ENCODE peak calls at places on chromosomes 1 and 21, in four cellular contexts. G is pulmonary artery endothelial cell, X is dorsolateral prefrontal cortex, D is astrocyte of the spinal cord. A is an unnamed sample.

GRCh38 chr1:25924454-25924853 is 18.2 kb upstream of the STMN1 start:
- DNase-seq in X (no peak), D (no peak), G (no peak), A (no peak)

GRCh38 chr1:33532936-33533335 is 60.5 kb downstream of the ZSCAN20 start:
- DNase-seq in D (no peak), G (no peak), X (no peak), A (no peak)

GRCh38 chr1:23436520-23437354 is 12.2 kb upstream of the TCEA3 start:
- DNase-seq in D (no peak), G (no peak), X (no peak), A (no peak)

GRCh38 chr1:159012495-159012894 is 2.8 kb downstream of the IFI16 start:
- DNase-seq in D (peak), X (no peak), G (no peak), A (no peak)

GRCh38 chr1:168760241-168760640 is 31.2 kb upstream of the DPT start:
- DNase-seq in D (no peak), X (no peak), G (no peak), A (no peak)

GRCh38 chr1:186960866-186961265 is 132.1 kb downstream of the PLA2G4A start:
- DNase-seq in D (no peak), X (no peak), G (no peak), A (no peak)

GRCh38 chr1:247908761-247909160 is 11.3 kb upstream of the OR2T8 start:
- DNase-seq in X (no peak), D (no peak), G (no peak), A (no peak)

GRCh38 chr1:116556289-116557006 is 14.4 kb downstream of the CD58 start:
- DNase-seq in D (peak), G (no peak), X (no peak), A (no peak)

GRCh38 chr1:231590453-231591198 is 36.0 kb upstream of the DISC1 start:
- DNase-seq in D (peak), X (peak), G (peak), A (peak)

GRCh38 chr1:1194723-1195122 is 11.7 kb downstream of the TNFRSF18 start:
- DNase-seq in X (no peak), G (no peak), D (no peak), A (no peak)

GRCh38 chr1:41274827-41275519 is 32.9 kb upstream of the SCMH1 start:
- DNase-seq in G (no peak), D (no peak), X (no peak), A (no peak)

GRCh38 chr1:195908121-195908520 is 700.1 kb downstream of the KCNT2 start:
- DNase-seq in G (no peak), D (peak), X (no peak), A (no peak)

GRCh38 chr1:37257646-37258045 is 216.7 kb upstream of the ZC3H12A start:
- DNase-seq in G (no peak), D (no peak), X (no peak), A (no peak)

GRCh38 chr1:1554550-1554925 is 14.1 kb upstream of the TMEM240 start:
- DNase-seq in D (no peak), G (no peak), X (no peak), A (no peak)

GRCh38 chr1:55679971-55680370 is 464.8 kb upstream of the USP24 start:
- DNase-seq in X (no peak), G (no peak), D (peak), A (no peak)

GRCh38 chr21:15732290-15732995 is 2.7 kb downstream of the USP25 start:
- DNase-seq in G (no peak), D (peak), X (no peak), A (no peak)

GRCh38 chr1:229254910-229255541 is 15.9 kb upstream of the RAB4A start:
- DNase-seq in X (no peak), D (no peak), G (no peak), A (no peak)

GRCh38 chr1:91022518-91022929 is 689 bp upstream of the ZNF644 start:
- DNase-seq in D (no peak), G (no peak), X (no peak), A (no peak)

GRCh38 chr21:27741736-27742135 is 774.8 kb upstream of the ADAMTS5 start:
- DNase-seq in D (no peak), G (no peak), X (no peak), A (no peak)

GRCh38 chr1:235078927-235079381 is 49.7 kb downstream of the TOMM20 start:
- DNase-seq in G (no peak), D (peak), X (no peak), A (no peak)

GRCh38 chr1:106571109-106571508 is 485.4 kb upstream of the PRMT6 start:
- DNase-seq in G (no peak), X (no peak), D (peak), A (no peak)

GRCh38 chr1:32240140-32240951 is 6.7 kb upstream of the FAM167B start:
- DNase-seq in D (peak), X (peak), G (no peak), A (no peak)

GRCh38 chr1:221437924-221438323 is 304.0 kb downstream of the DUSP10 start:
- DNase-seq in X (no peak), G (no peak), D (peak), A (no peak)

GRCh38 chr1:110255388-110255787 is 45.3 kb downstream of the KCNC4 start:
- DNase-seq in G (peak), X (peak), D (no peak), A (peak)

GRCh38 chr1:156508205-156508954 is 7.8 kb upstream of the MEF2D start:
- DNase-seq in X (no peak), D (peak), G (no peak), A (no peak)

GRCh38 chr1:243742814-243743213 is 107.2 kb downstream of the AKT3 start:
- DNase-seq in G (peak), X (no peak), D (peak), A (peak)

GRCh38 chr1:248804771-248805681 is 20.7 kb downstream of the SH3BP5L start:
- DNase-seq in G (no peak), D (no peak), X (no peak), A (no peak)

GRCh38 chr1:48493970-48494769 is 22.2 kb upstream of the SPATA6 start:
- DNase-seq in X (peak), D (peak), G (peak), A (no peak)

GRCh38 chr1:202076050-202076511 is 46.6 kb upstream of the GPR37L1 start:
- DNase-seq in D (no peak), X (no peak), G (no peak), A (no peak)

GRCh38 chr1:57163332-57163731 is 197.5 kb upstream of the C8B start:
- DNase-seq in D (no peak), G (no peak), X (peak), A (no peak)

GRCh38 chr1:217881131-217881543 is 250.0 kb downstream of the SPATA17 start:
- DNase-seq in D (no peak), X (no peak), G (no peak), A (no peak)

GRCh38 chr1:16976966-16977365 is 3.5 kb downstream of the MFAP2 start:
- DNase-seq in X (no peak), G (no peak), D (no peak), A (no peak)

GRCh38 chr1:193181985-193182384 is 4.4 kb downstream of the B3GALT2 start:
- DNase-seq in G (no peak), D (peak), X (peak), A (no peak)

GRCh38 chr1:110208916-110209650 is 1.0 kb upstream of the KCNC4 start:
- DNase-seq in X (no peak), D (no peak), G (no peak), A (no peak)

GRCh38 chr21:45016031-45016430 is 58.3 kb upstream of the ADARB1 start:
- DNase-seq in G (no peak), D (no peak), X (no peak), A (no peak)

GRCh38 chr1:107935396-107936064 is 29.4 kb downstream of the VAV3 start:
- DNase-seq in G (no peak), D (no peak), X (no peak), A (no peak)

GRCh38 chr1:33140153-33141149 is 41.4 kb downstream of the TRIM62 start:
- DNase-seq in G (no peak), D (no peak), X (no peak), A (no peak)

GRCh38 chr1:27026621-27027574 is 14.2 kb upstream of the TENT5B start:
- DNase-seq in G (no peak), X (no peak), D (peak), A (no peak)

GRCh38 chr1:55793856-55794255 is 578.7 kb upstream of the USP24 start:
- DNase-seq in D (no peak), G (no peak), X (no peak), A (no peak)

GRCh38 chr1:212566522-212567479 is 41.8 kb upstream of the ATF3 start:
- DNase-seq in X (peak), D (peak), G (peak), A (peak)

A was measured in glomerular endothelial cell.